ENCODE peak calls at places on chromosome 19, in seven cellular contexts. A is heart right ventricle, X is MCF 10A, Y is activated B cell treated with CpG ODN at 0.5 μM for 24 hours, O is GM23338, R is AG04450, E is bronchial epithelial cell. L is an unnamed sample.

GRCh38 chr19:653425-653824 is 9.6 kb downstream of the RNF126 start:
- DNase-seq in E (no peak), R (no peak), Y (no peak), A (peak), O (no peak), X (no peak), L (no peak)

GRCh38 chr19:2591537-2592291 is 110.8 kb downstream of the GNG7 start:
- DNase-seq in A (no peak), Y (no peak), X (no peak), R (no peak), O (no peak), E (no peak), L (no peak)

GRCh38 chr19:13557756-13558398 is 51.6 kb upstream of the CACNA1A start:
- DNase-seq in O (peak), X (peak), A (no peak), R (no peak), Y (no peak), E (peak), L (no peak)

GRCh38 chr19:8192227-8192820 is 16.8 kb upstream of the CERS4 start:
- DNase-seq in O (peak), R (no peak), X (no peak), Y (no peak), A (no peak), E (no peak), L (no peak)

GRCh38 chr19:632228-633067 is 889 bp downstream of the POLRMT start:
- DNase-seq in E (peak), A (no peak), R (no peak), O (peak), X (peak), Y (peak), L (no peak)

GRCh38 chr19:18639706-18640105 is 2.9 kb downstream of the KLHL26 start:
- DNase-seq in E (no peak), A (no peak), X (no peak), Y (no peak), R (no peak), O (no peak), L (no peak)

GRCh38 chr19:6235031-6235951 is 44.5 kb downstream of the MLLT1 start:
- DNase-seq in E (no peak), X (no peak), Y (no peak), A (no peak), R (no peak), O (no peak), L (peak)

GRCh38 chr19:52648336-52648990 is 10.3 kb upstream of the ZNF83 start:
- DNase-seq in A (no peak), X (no peak), E (peak), Y (no peak), R (no peak), O (no peak), L (no peak)

GRCh38 chr19:49907745-49908446 is 11.2 kb upstream of the IL4I1 start:
- DNase-seq in R (no peak), E (no peak), O (no peak), A (no peak), Y (no peak), X (no peak), L (no peak)

GRCh38 chr19:41944336-41944735 is 14.8 kb downstream of the RABAC1 start:
- DNase-seq in Y (no peak), X (no peak), E (no peak), O (no peak), A (no peak), R (no peak), L (no peak)

GRCh38 chr19:30309983-30310805 is 62.0 kb upstream of the ZNF536 start:
- DNase-seq in O (no peak), Y (no peak), R (no peak), X (no peak), E (no peak), A (no peak), L (no peak)

GRCh38 chr19:45828945-45829344 is 13.8 kb upstream of the RSPH6A start:
- DNase-seq in O (no peak), A (no peak), Y (no peak), E (no peak), R (no peak), X (no peak), L (no peak)

GRCh38 chr19:1324792-1325567 is 39.3 kb downstream of the EFNA2 start:
- DNase-seq in A (peak), E (peak), R (peak), X (peak), Y (no peak), O (peak), L (no peak)

GRCh38 chr19:49792829-49793560 is 20.1 kb downstream of the FUZ start:
- DNase-seq in E (no peak), Y (no peak), A (no peak), O (no peak), R (no peak), X (no peak), L (no peak)

GRCh38 chr19:38836438-38837303 is 5.1 kb upstream of the ECH1 start:
- DNase-seq in E (peak), A (no peak), O (no peak), Y (no peak), R (no peak), X (no peak), L (no peak)

GRCh38 chr19:18426416-18426767 is 7.2 kb downstream of the SSBP4 start:
- DNase-seq in A (no peak), O (no peak), E (no peak), X (no peak), Y (no peak), R (no peak), L (no peak)

GRCh38 chr19:49793561-49793840 is 19.6 kb downstream of the FUZ start:
- DNase-seq in R (no peak), O (no peak), E (peak), Y (no peak), X (no peak), A (no peak), L (no peak)

GRCh38 chr19:55830656-55831055 is 1.1 kb downstream of the NLRP11 start:
- DNase-seq in E (no peak), O (no peak), Y (no peak), A (no peak), R (no peak), X (no peak), L (no peak)

DNA sequence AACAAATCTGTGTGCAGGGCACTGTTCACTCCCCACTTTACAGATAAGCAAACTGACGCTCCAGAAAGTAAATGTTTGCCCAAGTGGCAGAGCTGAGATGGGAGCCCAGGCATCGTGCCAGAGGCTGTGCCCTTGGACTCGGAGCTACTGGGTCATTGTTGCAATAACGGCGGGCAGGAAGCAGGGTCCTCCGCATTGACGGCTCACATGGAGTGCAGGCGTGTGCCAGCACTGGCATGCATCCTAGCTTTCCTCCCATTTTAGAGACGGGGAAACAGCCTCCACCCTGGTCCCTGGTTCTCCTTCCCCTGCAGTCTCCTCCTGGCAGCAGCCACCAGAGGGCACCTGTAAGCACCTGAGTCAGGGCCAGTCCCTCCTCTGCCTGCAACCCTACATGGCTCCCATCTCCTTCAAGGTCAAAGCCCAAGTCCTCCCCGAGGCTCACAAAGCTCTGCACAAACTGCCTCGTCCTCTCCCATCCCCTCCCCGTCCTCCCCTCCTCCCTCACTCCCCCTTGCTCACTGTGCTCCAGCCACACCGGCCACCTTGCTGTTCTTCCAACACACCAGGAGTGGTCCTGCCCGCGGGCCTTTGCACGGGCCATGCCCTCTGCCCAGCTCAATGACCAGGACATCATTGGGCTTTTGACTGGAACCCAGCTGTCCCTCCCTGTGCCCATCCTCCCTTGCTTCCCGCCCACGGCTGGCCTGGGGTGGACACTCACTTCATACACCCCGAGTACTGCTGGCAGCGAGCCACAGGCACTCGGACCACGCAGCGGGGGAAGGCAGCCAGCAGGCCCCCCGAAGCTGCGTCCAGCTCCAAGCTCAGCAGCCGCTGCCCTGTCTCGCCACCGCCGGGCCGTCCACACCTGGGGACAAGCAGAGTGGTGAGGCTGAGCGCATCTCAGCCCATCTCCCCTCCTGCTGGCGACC is 7.7 kb upstream of the LRG1 start:
- DNase-seq in X (peak), R (no peak), A (no peak), O (no peak), E (no peak), Y (no peak), L (no peak)
- TF ChIP-seq CTCF in X (peak), R (peak), A (peak), O (peak), E (peak), Y (no peak), L (no peak)

GRCh38 chr19:10471909-10472308 is 31.2 kb downstream of the KEAP1 start:
- DNase-seq in A (no peak), Y (no peak), R (no peak), X (peak), E (peak), O (peak), L (no peak)
- TF ChIP-seq CTCF in A (peak), Y (no peak), R (peak), X (peak), E (peak), O (peak), L (peak)

DNA sequence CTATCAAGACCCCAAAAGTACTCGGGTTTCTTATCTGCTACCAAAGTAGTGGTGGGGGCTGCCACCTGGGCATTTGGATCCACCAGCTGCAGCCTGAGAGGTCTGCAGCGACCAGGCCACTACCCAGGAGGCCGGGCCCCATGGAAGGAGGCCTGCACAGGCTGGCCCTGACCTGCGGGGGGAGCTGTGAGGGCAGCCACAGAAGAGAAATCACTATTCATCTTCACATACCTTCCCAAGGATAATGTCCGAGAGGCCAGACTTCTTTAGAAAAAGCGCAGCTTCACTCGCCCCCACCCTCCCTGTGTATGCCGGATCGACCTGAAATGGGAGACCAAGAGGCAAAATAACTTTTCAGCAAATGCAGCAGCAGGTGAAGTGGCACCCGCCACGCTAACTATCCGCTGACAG is 30.1 kb downstream of the EPS15L1 start:
- DNase-seq in A (no peak), O (peak), E (no peak), X (peak), Y (no peak), R (no peak), L (no peak)
- TF ChIP-seq CTCF in A (peak), O (peak), E (peak), X (peak), Y (no peak), R (peak), L (no peak)

GRCh38 chr19:51294211-51294976 is 17.1 kb upstream of the IGLON5 start:
- DNase-seq in E (no peak), R (no peak), O (peak), A (no peak), X (no peak), Y (no peak), L (no peak)
- TF ChIP-seq CTCF in E (no peak), R (no peak), O (peak), A (no peak), X (no peak), Y (no peak), L (no peak)